ENCODE peak calls at places on chromosomes 3 and 15, in seven cellular contexts. U is K562, M is HepG2, T is SK-N-SH, R is transverse colon, V is GM23338, O is suprapubic skin. E is an unnamed sample.
A peak's percentile ranks its signal among the peaks of the same experiment; 100 is the strongest.

GRCh38 chr15:97168704-97169475 is 791.6 kb upstream of the ARRDC4 start:
- DNase-seq in M (no peak), V (peak; percentile 32), R (no peak), T (no peak), O (no peak), U (no peak), E (no peak)

GRCh38 chr3:115727135-115727534 is 103.8 kb downstream of the GAP43 start:
- DNase-seq in R (no peak), U (no peak), M (no peak), O (no peak), V (no peak), T (no peak), E (no peak)

GRCh38 chr15:99202176-99202552 is 47.2 kb downstream of the TTC23 start:
- DNase-seq in R (no peak), M (no peak), V (no peak), T (no peak), O (no peak), U (no peak), E (no peak)

GRCh38 chr3:194691481-194692281 is 6.0 kb downstream of the FAM43A start:
- DNase-seq in U (no peak), M (no peak), O (no peak), R (no peak), V (no peak), T (peak; percentile 83), E (no peak)

GRCh38 chr3:195849322-195850074 is 37.8 kb upstream of the MUC4 start:
- DNase-seq in R (no peak), U (no peak), V (no peak), O (no peak), T (no peak), M (peak; percentile 21), E (no peak)

GRCh38 chr15:29925227-29926082 is 103.2 kb upstream of the TJP1 start:
- DNase-seq in T (peak; percentile 79), V (peak; percentile 93), R (peak; percentile 63), M (peak; percentile 57), U (peak; percentile 48), O (no peak), E (no peak)

GRCh38 chr3:57281710-57282109 is 10.8 kb downstream of the ASB14 start:
- DNase-seq in V (no peak), T (no peak), O (no peak), R (no peak), U (no peak), M (no peak), E (no peak)

GRCh38 chr3:182241777-182242556 is 530.2 kb downstream of the SOX2 start:
- DNase-seq in R (no peak), M (peak; percentile 9), U (no peak), O (no peak), T (peak; percentile 48), V (no peak), E (no peak)

GRCh38 chr3:87856126-87856525 is 202.7 kb downstream of the CGGBP1 start:
- DNase-seq in O (no peak), U (no peak), V (no peak), R (no peak), M (no peak), T (no peak), E (no peak)

GRCh38 chr3:50265988-50266387 is 3.0 kb upstream of the SEMA3B start:
- DNase-seq in V (no peak), U (no peak), T (no peak), O (no peak), M (no peak), R (no peak), E (no peak)

GRCh38 chr3:57737840-57738239 is 18.3 kb upstream of the SLMAP start:
- DNase-seq in M (no peak), T (no peak), O (no peak), U (no peak), V (no peak), R (no peak), E (no peak)

GRCh38 chr15:34078900-34079299 is 22.8 kb downstream of the EMC7 start:
- DNase-seq in U (no peak), R (no peak), V (no peak), O (no peak), T (no peak), M (no peak), E (no peak)

GRCh38 chr15:39586387-39587171 is 5.7 kb downstream of the THBS1 start:
- DNase-seq in U (no peak), R (peak; percentile 28), V (no peak), T (no peak), O (no peak), M (no peak), E (no peak)

GRCh38 chr3:156630081-156630772 is 44.2 kb upstream of the TIPARP start:
- DNase-seq in M (no peak), O (no peak), T (no peak), R (no peak), U (no peak), V (peak; percentile 61), E (no peak)

GRCh38 chr3:185423178-185423577 is 60.2 kb downstream of the MAP3K13 start:
- DNase-seq in T (no peak), V (no peak), U (no peak), M (no peak), O (no peak), R (peak; percentile 29), E (no peak)

GRCh38 chr3:172285844-172286243 is 162.4 kb downstream of the GHSR start:
- DNase-seq in M (no peak), V (no peak), O (no peak), R (no peak), T (no peak), U (no peak), E (no peak)

DNA sequence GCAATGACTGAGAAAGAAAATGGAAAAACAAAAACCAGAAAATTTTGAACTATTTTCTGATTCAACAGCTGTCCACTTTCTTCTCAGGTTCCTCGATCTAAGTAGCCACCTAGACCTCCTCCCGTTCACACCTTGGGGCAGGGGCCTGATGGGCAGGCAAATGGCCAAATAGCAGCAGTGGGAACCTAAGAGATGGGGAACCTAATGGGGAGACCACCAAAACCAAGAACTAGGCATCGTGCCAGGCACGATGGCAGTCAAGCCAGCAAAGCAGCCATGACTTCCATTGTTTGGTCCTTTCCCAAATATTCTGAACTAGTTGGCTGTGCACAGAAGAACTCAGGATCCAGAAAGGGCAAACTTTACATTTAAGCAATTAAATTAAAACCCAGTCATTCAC is 57.1 kb downstream of the CAPN7 start:
- DNase-seq in T (no peak), U (no peak), O (no peak), V (no peak), M (no peak), R (no peak), E (no peak)
- H3K36me3 ChIP-seq in T (peaks cover 23% of the 10 kb centered on the region), U (peaks cover 32% of the 10 kb centered on the region), O (peaks cover 31% of the 10 kb centered on the region), V (no peaks in the 10 kb centered on the region), M (no peaks in the 10 kb centered on the region), R (no peaks in the 10 kb centered on the region), E (no peaks in the 10 kb centered on the region)

GRCh38 chr3:25489858-25490591 is 62.0 kb downstream of the RARB start:
- DNase-seq in T (no peak), M (no peak), U (no peak), R (no peak), O (no peak), V (no peak), E (no peak)
- TF ChIP-seq POLR2AphosphoS5 in T (no peak), M (no peak), U (no peak), R (no peak), O (no peak), V (no peak), E (no peak)

DNA sequence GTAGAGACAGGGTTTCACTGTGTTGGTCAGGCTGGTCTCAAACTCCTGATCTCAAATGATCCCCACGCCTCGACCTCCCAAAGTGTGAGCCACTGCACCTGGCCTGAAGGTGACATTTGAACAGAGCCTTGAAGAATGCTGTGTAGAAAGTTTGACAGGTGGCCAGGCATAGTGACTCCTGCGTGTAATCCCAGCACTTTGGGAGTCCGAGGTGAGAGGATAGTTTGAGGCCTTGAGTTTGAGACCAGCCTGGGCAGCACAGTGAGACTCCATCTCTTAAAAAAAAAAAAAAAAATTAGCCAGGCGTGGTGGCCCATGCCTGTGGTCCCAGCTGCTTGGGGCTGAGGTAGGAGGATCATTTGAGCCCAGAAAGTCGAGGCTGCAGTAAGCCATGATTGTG is 1.5 kb downstream of the IQGAP1 start:
- DNase-seq in T (no peak), V (no peak), O (no peak), R (no peak), U (no peak), M (no peak), E (no peak)
- H3K4me3 ChIP-seq in T (peak overlapping the region; percentile 77), V (peak overlapping the region; percentile 82), O (peak overlapping the region; percentile 67), R (peak overlapping the region; percentile 94), U (peak overlapping the region; percentile 90), M (peak overlapping the region; percentile 96), E (peak overlapping the region; percentile 82)

GRCh38 chr15:78445875-78446274 is 7.9 kb downstream of the IREB2 start:
- DNase-seq in V (no peak), M (no peak), U (no peak), R (no peak), T (no peak), O (no peak), E (no peak)
- H3K36me3 ChIP-seq in V (peaks cover 7% of the 10 kb centered on the region), M (peaks cover 20% of the 10 kb centered on the region), U (peaks cover 88% of the 10 kb centered on the region), R (peaks cover 16% of the 10 kb centered on the region), T (peaks cover 61% of the 10 kb centered on the region), O (peaks cover 50% of the 10 kb centered on the region), E (peaks cover 86% of the 10 kb centered on the region)